ENCODE peak calls at places on chromosome 12, in six cellular contexts. C is B cell; L is HTR-8/SVneo; F is fibroblast of the aortic adventitia; G is stimulated activated CD4-positive, alpha-beta T cell treated with anti-CD3 and anti-CD28 coated beads, Interleukin-4, amount 100 ng/mL, for 24 hours; N is T1000. A is an unnamed sample.

GRCh38 chr12:93664573-93665138 is 12.5 kb upstream of the CRADD start:
- DNase-seq in N (no peak), F (peak; percentile 27), G (no peak), C (no peak), L (no peak), A (no peak)

GRCh38 chr12:93968928-93969327 is 179.4 kb upstream of the PLXNC1 start:
- DNase-seq in C (no peak), N (no peak), F (no peak), L (no peak), G (no peak), A (no peak)

GRCh38 chr12:1217191-1217949 is 226.3 kb downstream of the ERC1 start:
- DNase-seq in N (no peak), C (no peak), G (no peak), F (peak; percentile 94), L (peak; percentile 33), A (no peak)

GRCh38 chr12:74245458-74245857 is 292.2 kb upstream of the ATXN7L3B start:
- DNase-seq in G (no peak), N (no peak), C (no peak), F (no peak), L (no peak), A (no peak)

GRCh38 chr12:34399631-34400422 is 377.5 kb downstream of the ALG10 start:
- DNase-seq in L (no peak), F (no peak), C (no peak), G (no peak), N (no peak), A (no peak)

GRCh38 chr12:59444932-59445331 is 150.9 kb upstream of the SLC16A7 start:
- DNase-seq in L (no peak), N (no peak), G (peak; percentile 16), F (peak; percentile 58), C (peak; percentile 31), A (no peak)

GRCh38 chr12:53327435-53328042 is 6.1 kb upstream of the AAAS start:
- DNase-seq in N (no peak), C (no peak), L (peak; percentile 25), F (peak; percentile 33), G (no peak), A (no peak)

GRCh38 chr12:68880660-68881325 is 52.2 kb downstream of the CPM start:
- DNase-seq in G (no peak), F (peak; percentile 66), L (no peak), C (no peak), N (no peak), A (no peak)

GRCh38 chr12:80321653-80322052 is 122.4 kb upstream of the PTPRQ start:
- DNase-seq in F (peak; percentile 6), C (no peak), L (no peak), G (no peak), N (no peak), A (no peak)